ENCODE peak calls at places on chromosomes 6 and 20, in four cellular contexts. V is mammary epithelial cell, A is IMR-90, F is neural progenitor cell. Q is an unnamed sample.

GRCh38 chr6:130587778-130588520 is 222.1 kb downstream of the TMEM200A start:
- DNase-seq in V (peak; percentile 84), A (peak; percentile 91), F (no peak), Q (peak; percentile 73)

GRCh38 chr6:166500246-166500645 is 86.2 kb downstream of the RAMACL start:
- DNase-seq in A (no peak), F (no peak), V (no peak), Q (no peak)

GRCh38 chr6:135568366-135568765 is 70.8 kb upstream of the AHI1 start:
- DNase-seq in A (peak; percentile 95), F (no peak), V (no peak), Q (no peak)

GRCh38 chr20:50980851-50981713 is 22.5 kb downstream of the MOCS3 start:
- DNase-seq in A (peak; percentile 75), V (peak; percentile 52), F (peak; percentile 90), Q (peak; percentile 94)

GRCh38 chr6:113147544-113147943 is 709.6 kb upstream of the MARCKS start:
- DNase-seq in A (peak; percentile 94), V (no peak), F (no peak), Q (no peak)

GRCh38 chr20:11186301-11187008 is 512.7 kb upstream of the JAG1 start:
- DNase-seq in F (no peak), A (peak; percentile 61), V (peak; percentile 81), Q (peak; percentile 13)

GRCh38 chr20:47922280-47922675 is 137.0 kb upstream of the SULF2 start:
- DNase-seq in A (peak; percentile 10), V (peak; percentile 32), F (no peak), Q (peak; percentile 86)

GRCh38 chr20:20649945-20650344 is 62.5 kb downstream of the RALGAPA2 start:
- DNase-seq in V (no peak), A (no peak), F (no peak), Q (no peak)

GRCh38 chr6:52994031-52994788 is 874 bp downstream of the GSTA4 start:
- DNase-seq in F (peak; percentile 47), A (peak; percentile 51), V (peak; percentile 42), Q (peak; percentile 47)

GRCh38 chr6:34791164-34791841 is 580 bp upstream of the BLTP3A start:
- DNase-seq in F (peak; percentile 62), A (peak; percentile 17), V (no peak), Q (peak; percentile 41)

GRCh38 chr20:51142448-51142847 is 119.5 kb upstream of the KCNG1 start:
- DNase-seq in A (no peak), V (no peak), F (no peak), Q (peak; percentile 86)

GRCh38 chr20:50721881-50722281 is 9.5 kb upstream of the PARD6B start:
- DNase-seq in A (no peak), F (no peak), V (no peak), Q (no peak)

GRCh38 chr6:32700391-32701040 is 34.1 kb upstream of the HLA-DQB1 start:
- DNase-seq in A (peak; percentile 59), V (peak; percentile 52), F (peak; percentile 77), Q (peak; percentile 68)

GRCh38 chr20:15760217-15760567 is 813.1 kb downstream of the KIF16B start:
- DNase-seq in V (no peak), A (no peak), F (no peak), Q (no peak)

GRCh38 chr6:43052225-43052841 is 1.3 kb downstream of the CUL7 start:
- DNase-seq in F (no peak), V (no peak), A (no peak), Q (no peak)

GRCh38 chr6:148747493-148748160 is 797 bp downstream of the UST start:
- DNase-seq in A (peak; percentile 21), V (peak; percentile 68), F (peak; percentile 84), Q (peak; percentile 40)

GRCh38 chr6:169723200-169723909 is 945 bp downstream of the PHF10 start:
- DNase-seq in F (peak; percentile 81), A (peak; percentile 66), V (peak; percentile 47), Q (peak; percentile 29)

GRCh38 chr6:16437095-16437494 is 198.7 kb downstream of the GMPR start:
- DNase-seq in A (no peak), F (no peak), V (no peak), Q (no peak)

GRCh38 chr6:170182093-170182780 is 108.6 kb downstream of the DLL1 start:
- DNase-seq in A (no peak), V (no peak), F (no peak), Q (no peak)

GRCh38 chr6:141956868-141957267 is 175.9 kb upstream of the GJE1 start:
- DNase-seq in A (no peak), F (no peak), V (no peak), Q (no peak)

GRCh38 chr6:141955621-141956020 is 177.1 kb upstream of the GJE1 start:
- DNase-seq in A (no peak), F (no peak), V (no peak), Q (no peak)

GRCh38 chr6:141957271-141957670 is 175.5 kb upstream of the GJE1 start:
- DNase-seq in F (no peak), V (no peak), A (no peak), Q (no peak)

GRCh38 chr6:141953072-141953471 is 179.7 kb upstream of the GJE1 start:
- DNase-seq in F (no peak), A (no peak), V (no peak), Q (no peak)

GRCh38 chr6:141956046-141956761 is 176.5 kb upstream of the GJE1 start:
- DNase-seq in A (peak; percentile 14), F (no peak), V (no peak), Q (peak; percentile 5)
- H3K4me2 ChIP-seq in A (no peak overlapping the region), F (no peak overlapping the region), V (no peak overlapping the region), Q (no peak overlapping the region)

GRCh38 chr6:90179190-90180169 is 117.2 kb downstream of the BACH2 start:
- DNase-seq in V (no peak), F (peak; percentile 19), A (no peak), Q (peak; percentile 35)

GRCh38 chr6:90177544-90178293 is 118.9 kb downstream of the BACH2 start:
- DNase-seq in F (no peak), V (no peak), A (no peak), Q (no peak)

GRCh38 chr6:90175627-90176538 is 120.8 kb downstream of the BACH2 start:
- DNase-seq in A (no peak), F (no peak), V (peak; percentile 94), Q (no peak)

GRCh38 chr6:90180526-90180925 is 116.1 kb downstream of the BACH2 start:
- DNase-seq in F (no peak), V (no peak), A (no peak), Q (no peak)

GRCh38 chr6:90178294-90178678 is 118.4 kb downstream of the BACH2 start:
- DNase-seq in V (no peak), A (peak; percentile 38), F (no peak), Q (no peak)
- H3K4me3 ChIP-seq in V (no peak overlapping the region), A (no peak overlapping the region), F (no peak overlapping the region), Q (no peak overlapping the region)

DNA sequence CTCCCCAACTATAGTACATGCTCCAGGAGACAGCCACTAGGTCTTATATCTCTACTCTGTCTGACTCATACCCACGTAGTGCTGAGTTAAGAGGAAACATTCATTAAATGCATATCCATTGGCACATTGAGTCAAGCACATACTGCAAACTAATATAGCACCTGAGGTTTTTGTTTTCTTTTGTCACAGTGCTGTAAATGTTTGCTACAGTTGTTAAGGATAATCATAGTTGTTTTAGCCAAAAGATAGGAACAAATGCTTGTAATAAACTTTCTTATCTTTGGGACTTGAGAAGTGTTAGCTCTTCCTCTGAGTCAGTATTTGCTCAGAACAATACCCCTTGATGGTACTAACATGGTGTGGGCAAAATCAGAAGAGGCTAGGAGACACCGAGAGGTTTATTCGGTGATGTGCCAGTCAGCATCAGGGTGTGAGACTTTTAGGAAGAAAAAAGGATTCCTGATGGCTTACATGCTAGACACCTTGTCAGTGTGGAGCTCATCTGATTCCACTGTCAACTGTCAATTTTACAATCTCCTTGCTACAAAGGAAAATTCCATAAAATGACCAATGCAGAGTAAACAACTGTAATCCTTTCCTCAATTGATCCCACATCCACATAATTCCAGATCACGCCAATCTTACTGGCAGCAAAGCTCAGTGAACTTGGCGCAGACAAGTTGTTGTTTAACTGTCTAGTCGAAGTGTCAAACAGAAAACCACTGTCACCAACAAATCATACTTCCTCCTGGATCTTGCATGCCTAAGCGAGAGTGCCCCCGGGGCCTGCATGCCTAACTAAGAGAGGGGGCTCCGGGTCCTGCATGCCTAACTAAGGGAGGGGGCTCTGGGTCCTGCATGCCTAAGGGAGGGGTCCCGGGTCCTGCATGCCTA is 36.1 kb downstream of the ELOVL2 start:
- DNase-seq in F (no peak), V (peak; percentile 57), A (peak; percentile 80), Q (peak; percentile 79)
- H3K4me2 ChIP-seq in F (no peak overlapping the region), V (no peak overlapping the region), A (no peak overlapping the region), Q (peak overlapping the region; percentile 46)

GRCh38 chr6:109453594-109454482 is 1.7 kb downstream of the MICAL1 start:
- DNase-seq in F (no peak), V (no peak), A (no peak), Q (no peak)
- H3K4me3 ChIP-seq in F (peak overlapping the region; percentile 95), V (no peak overlapping the region), A (peak overlapping the region; percentile 98), Q (no peak overlapping the region)

DNA sequence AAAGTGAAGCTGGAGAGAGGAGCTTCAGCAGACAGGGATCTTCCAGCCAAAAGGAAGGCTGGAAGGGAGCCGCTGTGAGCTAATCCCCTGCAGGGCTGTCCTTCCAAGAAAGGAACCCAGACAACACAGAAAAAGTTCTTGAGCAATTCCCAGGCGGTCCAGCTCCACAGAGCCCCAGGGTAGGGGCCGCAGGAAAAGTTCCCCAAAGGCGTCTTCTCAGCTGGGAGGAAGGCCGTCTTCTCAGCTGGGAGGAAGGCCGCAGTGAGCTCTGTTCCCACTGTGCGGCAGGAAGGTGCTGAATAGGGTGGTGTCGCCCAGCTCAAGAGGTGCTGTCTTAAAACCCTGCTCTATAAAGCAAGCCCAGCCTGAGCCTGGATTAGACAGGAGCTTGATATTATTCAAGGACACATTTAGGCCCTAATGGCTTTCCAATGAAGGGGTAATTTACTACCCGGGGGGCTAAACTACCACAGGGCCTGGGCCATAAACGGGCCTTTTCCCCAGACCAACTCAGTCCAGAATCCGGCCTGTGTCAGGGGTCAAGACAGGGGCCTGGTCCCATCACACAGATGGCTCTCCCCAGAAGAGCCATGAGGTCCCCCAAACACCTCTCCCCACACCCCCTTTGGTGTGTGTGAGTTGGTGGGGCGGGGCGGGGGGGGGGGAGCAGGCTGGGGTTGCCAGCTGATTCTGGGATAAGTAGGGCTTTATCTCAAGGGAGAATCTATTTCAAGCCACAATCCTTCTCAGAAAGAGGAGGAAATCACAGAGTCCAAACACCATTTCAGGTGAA is 103.6 kb downstream of the NOL4L start:
- DNase-seq in V (no peak), F (peak; percentile 45), A (no peak), Q (no peak)
- H3K4me2 ChIP-seq in V (no peak overlapping the region), F (peak overlapping the region; percentile 80), A (peak overlapping the region; percentile 84), Q (peak overlapping the region; percentile 98)